ENCODE peak calls at places on chromosomes 6 and 20, in seven cellular contexts. W, G, A, K, E, Q and V are unnamed samples.

GRCh38 chr20:37941332-37941731 is 38.4 kb downstream of the VSTM2L start:
- DNase-seq in W (no peak), G (no peak), A (no peak), K (no peak), E (peak), Q (no peak), V (no peak)

GRCh38 chr6:3749991-3750323 is 1.6 kb downstream of the PXDC1 start:
- DNase-seq in W (no peak), G (peak), A (no peak), K (peak), E (no peak), Q (peak), V (peak)

GRCh38 chr20:38604873-38605303 is 3.3 kb downstream of the ARHGAP40 start:
- DNase-seq in W (no peak), G (peak), A (no peak), K (no peak), E (no peak), Q (peak), V (no peak)

GRCh38 chr20:49497217-49497560 is 14.7 kb upstream of the KCNB1 start:
- DNase-seq in W (no peak), G (no peak), A (no peak), K (no peak), E (no peak), Q (no peak), V (no peak)

GRCh38 chr20:49615401-49616153 is 47.6 kb upstream of the PTGIS start:
- DNase-seq in W (no peak), G (no peak), A (no peak), K (peak), E (no peak), Q (no peak), V (no peak)

GRCh38 chr6:149129401-149130077 is 188.0 kb upstream of the TAB2 start:
- DNase-seq in W (no peak), G (peak), A (no peak), K (no peak), E (no peak), Q (peak), V (peak)

GRCh38 chr20:62688083-62688482 is 20.6 kb upstream of the NTSR1 start:
- DNase-seq in W (no peak), G (no peak), A (no peak), K (no peak), E (no peak), Q (no peak), V (no peak)

GRCh38 chr6:130886965-130887364 is 59.8 kb downstream of the SMLR1 start:
- DNase-seq in W (no peak), G (no peak), A (no peak), K (no peak), E (no peak), Q (no peak), V (no peak)

GRCh38 chr6:104575536-104575935 is 284.2 kb downstream of the HACE1 start:
- DNase-seq in W (no peak), G (no peak), A (no peak), K (no peak), E (no peak), Q (no peak), V (no peak)

GRCh38 chr20:50371878-50372769 is 138.1 kb upstream of the PTPN1 start:
- DNase-seq in W (no peak), G (peak), A (no peak), K (no peak), E (no peak), Q (peak), V (no peak)

DNA sequence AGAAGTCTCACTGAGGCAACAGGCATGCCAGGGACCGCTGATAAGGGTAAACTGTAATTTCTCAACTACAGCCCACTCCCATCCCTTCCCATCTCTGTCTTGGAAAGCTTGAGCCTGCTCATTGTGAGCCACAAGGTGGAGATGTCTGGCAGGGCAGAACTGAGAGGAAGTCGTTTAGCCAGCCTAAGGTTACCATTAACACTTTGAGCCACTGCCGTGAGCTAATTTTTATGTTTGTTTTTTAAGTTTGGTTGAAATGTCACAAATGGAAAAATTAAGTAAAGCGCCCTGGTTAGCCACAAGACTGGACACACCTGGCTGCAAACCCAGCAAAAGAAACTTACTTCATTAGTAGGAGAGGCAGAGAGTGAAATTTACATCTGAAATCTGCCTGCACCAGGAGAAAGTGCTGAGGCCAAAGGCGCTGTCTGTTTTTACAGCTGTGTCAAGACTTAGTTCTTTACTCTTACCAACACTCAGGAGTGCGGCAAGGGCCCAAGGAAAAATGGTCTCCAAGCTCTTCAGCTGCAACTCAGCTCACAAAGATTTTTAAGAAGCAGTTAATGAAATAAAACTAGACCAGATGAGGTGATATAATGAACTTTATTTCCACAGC is 50.0 kb upstream of the FAM83C start:
- DNase-seq in W (no peak), G (peak), A (no peak), K (no peak), E (no peak), Q (no peak), V (no peak)
- TF ChIP-seq CTCF in W (no peak), G (no peak), A (no peak), K (peak), E (peak), Q (peak), V (no peak)

DNA sequence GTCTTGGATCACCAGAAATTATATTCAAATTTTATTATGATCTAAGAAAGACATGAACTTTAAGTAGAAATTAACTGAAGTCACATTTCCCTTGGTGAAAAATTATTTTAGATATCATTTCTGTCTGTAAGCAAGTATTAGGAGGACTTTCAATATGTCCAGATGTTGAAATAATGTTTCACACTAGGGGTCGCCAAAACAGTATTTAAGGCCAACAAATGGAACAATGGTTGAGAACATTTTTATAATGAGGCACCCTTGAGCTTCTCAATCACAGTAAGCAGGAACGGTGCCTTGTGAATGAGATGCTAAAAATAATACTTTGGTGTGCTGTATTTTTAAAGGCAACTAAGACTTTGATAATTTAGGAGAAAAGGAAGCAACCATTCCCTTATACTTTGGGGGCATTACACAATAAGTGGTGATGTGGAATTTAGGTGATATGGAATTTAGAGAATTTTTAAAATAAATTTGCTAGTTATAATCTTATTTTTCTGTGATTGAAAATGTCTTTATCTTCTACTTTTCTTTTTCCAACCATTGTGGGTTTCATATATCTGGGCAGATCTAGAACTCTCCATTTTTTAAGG is 9.6 kb upstream of the SF3B5 start:
- DNase-seq in W (no peak), G (peak), A (peak), K (no peak), E (peak), Q (peak), V (no peak)
- TF ChIP-seq CTCF in W (peak), G (peak), A (peak), K (peak), E (peak), Q (peak), V (peak)

GRCh38 chr6:38187285-38187684 is 367.8 kb downstream of the ZFAND3 start:
- DNase-seq in W (no peak), G (no peak), A (no peak), K (no peak), E (no peak), Q (no peak), V (no peak)
- TF ChIP-seq CTCF in W (no peak), G (no peak), A (no peak), K (no peak), E (no peak), Q (no peak), V (no peak)

GRCh38 chr6:15510536-15511247 is 152.1 kb downstream of the DTNBP1 start:
- DNase-seq in W (no peak), G (no peak), A (no peak), K (peak), E (no peak), Q (no peak), V (no peak)

GRCh38 chr6:15513801-15514711 is 148.8 kb downstream of the DTNBP1 start:
- DNase-seq in W (no peak), G (no peak), A (no peak), K (no peak), E (no peak), Q (no peak), V (no peak)

GRCh38 chr6:15511248-15512125 is 151.3 kb downstream of the DTNBP1 start:
- DNase-seq in W (no peak), G (no peak), A (no peak), K (peak), E (no peak), Q (no peak), V (peak)

GRCh38 chr6:15513131-15513771 is 149.6 kb downstream of the DTNBP1 start:
- DNase-seq in W (no peak), G (no peak), A (no peak), K (no peak), E (no peak), Q (no peak), V (no peak)

DNA sequence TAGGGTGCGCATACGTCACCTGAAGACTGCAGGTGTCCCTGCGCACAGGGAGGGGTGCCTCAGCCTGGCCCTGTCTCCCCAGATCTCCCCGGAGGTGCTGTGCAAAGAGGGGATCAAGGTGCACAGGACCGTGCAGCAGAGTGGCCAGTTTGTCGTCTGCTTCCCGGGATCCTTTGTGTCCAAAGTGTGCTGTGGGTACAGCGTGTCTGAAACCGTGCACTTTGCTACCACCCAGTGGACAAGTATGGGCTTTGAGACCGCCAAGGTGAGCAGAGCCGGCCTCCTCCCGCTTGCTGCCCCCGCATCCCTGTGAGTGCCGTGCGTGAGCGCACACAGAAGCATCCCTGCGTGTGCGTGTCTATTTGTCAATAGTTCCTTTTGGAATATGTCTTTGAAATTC is 150.7 kb downstream of the DTNBP1 start:
- DNase-seq in W (no peak), G (no peak), A (no peak), K (no peak), E (peak), Q (no peak), V (no peak)
- TF ChIP-seq CTCF in W (no peak), G (peak), A (no peak), K (peak), E (peak), Q (no peak), V (peak)